ENCODE peak calls at places on chromosomes 7 and 10, in four cellular contexts. One of them, this sample, is unnamed.
A peak's percentile ranks its signal among the peaks of the same experiment; 100 is the strongest.

GRCh38 chr10:128054163-128054970 is 71.9 kb downstream of the MKI67 start:
- DNase-seq in CD8-positive, alpha-beta memory T cell: no peak
- DNase-seq in heart right ventricle: no peak
- DNase-seq in endothelial cell: no peak
- DNase-seq in this sample: no peak

GRCh38 chr10:29850371-29850770 is 209.0 kb downstream of the JCAD start:
- DNase-seq in CD8-positive, alpha-beta memory T cell: no peak
- DNase-seq in endothelial cell: no peak
- DNase-seq in heart right ventricle: no peak
- DNase-seq in this sample: no peak

GRCh38 chr7:81299272-81299671 is 380.4 kb upstream of the SEMA3C start:
- DNase-seq in endothelial cell: no peak
- DNase-seq in heart right ventricle: no peak
- DNase-seq in CD8-positive, alpha-beta memory T cell: no peak
- DNase-seq in this sample: peak; percentile 24

GRCh38 chr10:85921789-85922188 is 444.8 kb downstream of the GRID1 start:
- DNase-seq in endothelial cell: no peak
- DNase-seq in heart right ventricle: no peak
- DNase-seq in CD8-positive, alpha-beta memory T cell: no peak
- DNase-seq in this sample: no peak

GRCh38 chr10:99630439-99630838 is 10.2 kb upstream of the SLC25A28 start:
- DNase-seq in heart right ventricle: no peak
- DNase-seq in endothelial cell: peak; percentile 33
- DNase-seq in CD8-positive, alpha-beta memory T cell: no peak
- DNase-seq in this sample: no peak

GRCh38 chr10:100993986-100994708 is 5.5 kb upstream of the LZTS2 start:
- DNase-seq in CD8-positive, alpha-beta memory T cell: no peak
- DNase-seq in heart right ventricle: no peak
- DNase-seq in endothelial cell: peak; percentile 38
- DNase-seq in this sample: no peak

GRCh38 chr10:14374745-14375445 is 44.2 kb upstream of the FRMD4A start:
- DNase-seq in endothelial cell: no peak
- DNase-seq in heart right ventricle: no peak
- DNase-seq in CD8-positive, alpha-beta memory T cell: no peak
- DNase-seq in this sample: no peak

GRCh38 chr10:98030991-98031431 is 590 bp upstream of the CRTAC1 start:
- DNase-seq in endothelial cell: peak; percentile 52
- DNase-seq in heart right ventricle: no peak
- DNase-seq in CD8-positive, alpha-beta memory T cell: no peak
- DNase-seq in this sample: no peak

GRCh38 chr10:31187607-31188210 is 131.3 kb upstream of the ZEB1 start:
- DNase-seq in CD8-positive, alpha-beta memory T cell: no peak
- DNase-seq in heart right ventricle: peak; percentile 30
- DNase-seq in endothelial cell: no peak
- DNase-seq in this sample: no peak

GRCh38 chr10:120804020-120804419 is 47.1 kb upstream of the WDR11 start:
- DNase-seq in heart right ventricle: no peak
- DNase-seq in endothelial cell: no peak
- DNase-seq in CD8-positive, alpha-beta memory T cell: no peak
- DNase-seq in this sample: no peak

GRCh38 chr7:30771859-30772429 is 727 bp downstream of the MINDY4 start:
- DNase-seq in CD8-positive, alpha-beta memory T cell: no peak
- DNase-seq in heart right ventricle: no peak
- DNase-seq in endothelial cell: peak; percentile 8
- DNase-seq in this sample: no peak

GRCh38 chr10:75398630-75399460 is 2.7 kb downstream of the ZNF503 start:
- DNase-seq in heart right ventricle: peak; percentile 33
- DNase-seq in endothelial cell: peak; percentile 36
- DNase-seq in CD8-positive, alpha-beta memory T cell: no peak
- DNase-seq in this sample: peak; percentile 68

GRCh38 chr10:72796042-72796441 is 97.5 kb upstream of the OIT3 start:
- DNase-seq in CD8-positive, alpha-beta memory T cell: no peak
- DNase-seq in heart right ventricle: no peak
- DNase-seq in endothelial cell: no peak
- DNase-seq in this sample: peak; percentile 20

GRCh38 chr7:138720286-138720685 is 19.1 kb upstream of the SVOPL start:
- DNase-seq in endothelial cell: no peak
- DNase-seq in CD8-positive, alpha-beta memory T cell: no peak
- DNase-seq in heart right ventricle: no peak
- DNase-seq in this sample: no peak

GRCh38 chr7:10789170-10789569 is 184.5 kb upstream of the PHF14 start:
- DNase-seq in endothelial cell: no peak
- DNase-seq in CD8-positive, alpha-beta memory T cell: no peak
- DNase-seq in heart right ventricle: no peak
- DNase-seq in this sample: no peak

GRCh38 chr10:70715853-70716795 is 43.8 kb downstream of the ADAMTS14 start:
- DNase-seq in endothelial cell: no peak
- DNase-seq in heart right ventricle: no peak
- DNase-seq in CD8-positive, alpha-beta memory T cell: no peak
- DNase-seq in this sample: no peak

GRCh38 chr10:541750-542371 is 147.6 kb downstream of the DIP2C start:
- DNase-seq in endothelial cell: no peak
- DNase-seq in heart right ventricle: no peak
- DNase-seq in CD8-positive, alpha-beta memory T cell: no peak
- DNase-seq in this sample: peak; percentile 52

GRCh38 chr7:121385800-121386179 is 10.3 kb downstream of the FAM3C start:
- DNase-seq in CD8-positive, alpha-beta memory T cell: no peak
- DNase-seq in heart right ventricle: no peak
- DNase-seq in endothelial cell: no peak
- DNase-seq in this sample: no peak

GRCh38 chr10:5841965-5842364 is 28.7 kb upstream of the GDI2 start:
- DNase-seq in endothelial cell: no peak
- DNase-seq in CD8-positive, alpha-beta memory T cell: no peak
- DNase-seq in heart right ventricle: no peak
- DNase-seq in this sample: no peak

GRCh38 chr7:132480534-132480933 is 95.7 kb downstream of the PLXNA4 start:
- DNase-seq in endothelial cell: no peak
- DNase-seq in heart right ventricle: peak; percentile 71
- DNase-seq in CD8-positive, alpha-beta memory T cell: no peak
- DNase-seq in this sample: peak; percentile 81

GRCh38 chr10:119313645-119314044 is 106.3 kb downstream of the GRK5 start:
- DNase-seq in heart right ventricle: no peak
- DNase-seq in CD8-positive, alpha-beta memory T cell: peak; percentile 68
- DNase-seq in endothelial cell: no peak
- DNase-seq in this sample: no peak

GRCh38 chr7:19390795-19391194 is 245.6 kb upstream of the FERD3L start:
- DNase-seq in endothelial cell: no peak
- DNase-seq in heart right ventricle: no peak
- DNase-seq in CD8-positive, alpha-beta memory T cell: no peak
- DNase-seq in this sample: no peak

GRCh38 chr10:63005246-63005645 is 127.9 kb upstream of the NRBF2 start:
- DNase-seq in CD8-positive, alpha-beta memory T cell: no peak
- DNase-seq in heart right ventricle: no peak
- DNase-seq in endothelial cell: no peak
- DNase-seq in this sample: no peak

GRCh38 chr10:128211953-128212727 is 85.9 kb upstream of the MKI67 start:
- DNase-seq in CD8-positive, alpha-beta memory T cell: peak; percentile 85
- DNase-seq in endothelial cell: peak; percentile 92
- DNase-seq in heart right ventricle: peak; percentile 85
- DNase-seq in this sample: peak; percentile 76

GRCh38 chr10:69629897-69630650 is at the start of gene FAM241B:
- DNase-seq in heart right ventricle: peak; percentile 64
- DNase-seq in CD8-positive, alpha-beta memory T cell: peak; percentile 87
- DNase-seq in endothelial cell: peak; percentile 71
- DNase-seq in this sample: no peak

GRCh38 chr10:132133005-132133404 is 53.7 kb upstream of the DPYSL4 start:
- DNase-seq in endothelial cell: no peak
- DNase-seq in heart right ventricle: no peak
- DNase-seq in CD8-positive, alpha-beta memory T cell: peak; percentile 39
- DNase-seq in this sample: no peak

GRCh38 chr7:157412021-157412443 is 75.2 kb downstream of the DNAJB6 start:
- DNase-seq in heart right ventricle: no peak
- DNase-seq in CD8-positive, alpha-beta memory T cell: peak; percentile 65
- DNase-seq in endothelial cell: no peak
- DNase-seq in this sample: no peak